ENCODE peak calls at places on chromosomes 13 and 19, in ten cellular contexts. One of them, this sample, is unnamed.

GRCh38 chr13:105196052-105196451 is 1339.4 kb downstream of the EFNB2 start:
- DNase-seq in tibial artery: no peak
- DNase-seq in mucosa of descending colon: no peak
- DNase-seq in T-helper 9 cell: no peak
- DNase-seq in spleen: no peak
- DNase-seq in RWPE1: no peak
- DNase-seq in AG09309: peak; percentile 16
- DNase-seq in GM23248: peak; percentile 0
- DNase-seq in fibroblast of the aortic adventitia: peak; percentile 1
- DNase-seq in stimulated activated CD8-positive, alpha-beta memory T cell treated with anti-CD3 and anti-CD28 coated beads, Interleukin-12 subunit alpha, Interleukin-12 subunit beta, amount 100 ng/mL, for 4 hours: no peak
- DNase-seq in this sample: no peak

GRCh38 chr13:113792821-113793717 is 34.0 kb downstream of the TMEM255B start:
- DNase-seq in GM23248: peak; percentile 28
- DNase-seq in AG09309: no peak
- DNase-seq in tibial artery: no peak
- DNase-seq in stimulated activated CD8-positive, alpha-beta memory T cell treated with anti-CD3 and anti-CD28 coated beads, Interleukin-12 subunit alpha, Interleukin-12 subunit beta, amount 100 ng/mL, for 4 hours: no peak
- DNase-seq in T-helper 9 cell: no peak
- DNase-seq in spleen: peak; percentile 69
- DNase-seq in mucosa of descending colon: no peak
- DNase-seq in fibroblast of the aortic adventitia: no peak
- DNase-seq in RWPE1: no peak
- DNase-seq in this sample: no peak

GRCh38 chr13:36385471-36385870 is 39.3 kb upstream of the SPART start:
- DNase-seq in T-helper 9 cell: no peak
- DNase-seq in RWPE1: no peak
- DNase-seq in GM23248: peak; percentile 20
- DNase-seq in fibroblast of the aortic adventitia: peak; percentile 41
- DNase-seq in spleen: no peak
- DNase-seq in AG09309: no peak
- DNase-seq in mucosa of descending colon: no peak
- DNase-seq in stimulated activated CD8-positive, alpha-beta memory T cell treated with anti-CD3 and anti-CD28 coated beads, Interleukin-12 subunit alpha, Interleukin-12 subunit beta, amount 100 ng/mL, for 4 hours: no peak
- DNase-seq in tibial artery: no peak
- DNase-seq in this sample: no peak

GRCh38 chr19:39316627-39317321 is 3.9 kb downstream of the LRFN1 start:
- DNase-seq in RWPE1: no peak
- DNase-seq in stimulated activated CD8-positive, alpha-beta memory T cell treated with anti-CD3 and anti-CD28 coated beads, Interleukin-12 subunit alpha, Interleukin-12 subunit beta, amount 100 ng/mL, for 4 hours: no peak
- DNase-seq in fibroblast of the aortic adventitia: no peak
- DNase-seq in T-helper 9 cell: no peak
- DNase-seq in spleen: no peak
- DNase-seq in AG09309: no peak
- DNase-seq in tibial artery: no peak
- DNase-seq in mucosa of descending colon: no peak
- DNase-seq in GM23248: no peak
- DNase-seq in this sample: no peak

GRCh38 chr13:110337287-110337686 is 30.2 kb downstream of the COL4A2 start:
- DNase-seq in RWPE1: no peak
- DNase-seq in mucosa of descending colon: no peak
- DNase-seq in spleen: peak; percentile 82
- DNase-seq in T-helper 9 cell: no peak
- DNase-seq in tibial artery: no peak
- DNase-seq in fibroblast of the aortic adventitia: no peak
- DNase-seq in AG09309: no peak
- DNase-seq in stimulated activated CD8-positive, alpha-beta memory T cell treated with anti-CD3 and anti-CD28 coated beads, Interleukin-12 subunit alpha, Interleukin-12 subunit beta, amount 100 ng/mL, for 4 hours: no peak
- DNase-seq in GM23248: no peak
- DNase-seq in this sample: no peak

GRCh38 chr19:16155128-16155527 is 11.6 kb downstream of the HSH2D start:
- DNase-seq in stimulated activated CD8-positive, alpha-beta memory T cell treated with anti-CD3 and anti-CD28 coated beads, Interleukin-12 subunit alpha, Interleukin-12 subunit beta, amount 100 ng/mL, for 4 hours: no peak
- DNase-seq in spleen: no peak
- DNase-seq in AG09309: no peak
- DNase-seq in tibial artery: no peak
- DNase-seq in mucosa of descending colon: no peak
- DNase-seq in T-helper 9 cell: no peak
- DNase-seq in RWPE1: no peak
- DNase-seq in fibroblast of the aortic adventitia: no peak
- DNase-seq in GM23248: no peak
- DNase-seq in this sample: no peak

GRCh38 chr13:40328091-40328490 is 338.4 kb downstream of the FOXO1 start:
- DNase-seq in AG09309: no peak
- DNase-seq in GM23248: no peak
- DNase-seq in stimulated activated CD8-positive, alpha-beta memory T cell treated with anti-CD3 and anti-CD28 coated beads, Interleukin-12 subunit alpha, Interleukin-12 subunit beta, amount 100 ng/mL, for 4 hours: no peak
- DNase-seq in tibial artery: no peak
- DNase-seq in fibroblast of the aortic adventitia: no peak
- DNase-seq in T-helper 9 cell: no peak
- DNase-seq in spleen: no peak
- DNase-seq in RWPE1: no peak
- DNase-seq in mucosa of descending colon: no peak
- DNase-seq in this sample: no peak

GRCh38 chr19:4976412-4977298 is 7.7 kb downstream of the KDM4B start:
- DNase-seq in spleen: peak; percentile 90
- DNase-seq in mucosa of descending colon: no peak
- DNase-seq in AG09309: peak; percentile 89
- DNase-seq in GM23248: peak; percentile 99
- DNase-seq in T-helper 9 cell: no peak
- DNase-seq in RWPE1: peak; percentile 76
- DNase-seq in stimulated activated CD8-positive, alpha-beta memory T cell treated with anti-CD3 and anti-CD28 coated beads, Interleukin-12 subunit alpha, Interleukin-12 subunit beta, amount 100 ng/mL, for 4 hours: no peak
- DNase-seq in tibial artery: peak; percentile 91
- DNase-seq in fibroblast of the aortic adventitia: peak; percentile 98
- DNase-seq in this sample: no peak

GRCh38 chr13:42964681-42965305 is 27.2 kb downstream of the EPSTI1 start:
- DNase-seq in spleen: no peak
- DNase-seq in RWPE1: no peak
- DNase-seq in AG09309: no peak
- DNase-seq in stimulated activated CD8-positive, alpha-beta memory T cell treated with anti-CD3 and anti-CD28 coated beads, Interleukin-12 subunit alpha, Interleukin-12 subunit beta, amount 100 ng/mL, for 4 hours: no peak
- DNase-seq in fibroblast of the aortic adventitia: no peak
- DNase-seq in tibial artery: no peak
- DNase-seq in T-helper 9 cell: no peak
- DNase-seq in GM23248: no peak
- DNase-seq in mucosa of descending colon: no peak
- DNase-seq in this sample: no peak

GRCh38 chr13:60642552-60642951 is 245.5 kb downstream of the TDRD3 start:
- DNase-seq in T-helper 9 cell: no peak
- DNase-seq in AG09309: no peak
- DNase-seq in tibial artery: no peak
- DNase-seq in spleen: no peak
- DNase-seq in GM23248: peak; percentile 2
- DNase-seq in fibroblast of the aortic adventitia: no peak
- DNase-seq in mucosa of descending colon: no peak
- DNase-seq in stimulated activated CD8-positive, alpha-beta memory T cell treated with anti-CD3 and anti-CD28 coated beads, Interleukin-12 subunit alpha, Interleukin-12 subunit beta, amount 100 ng/mL, for 4 hours: no peak
- DNase-seq in RWPE1: no peak
- DNase-seq in this sample: no peak

GRCh38 chr13:37029617-37030016 is 29.0 kb downstream of the EXOSC8 start:
- DNase-seq in tibial artery: no peak
- DNase-seq in stimulated activated CD8-positive, alpha-beta memory T cell treated with anti-CD3 and anti-CD28 coated beads, Interleukin-12 subunit alpha, Interleukin-12 subunit beta, amount 100 ng/mL, for 4 hours: no peak
- DNase-seq in fibroblast of the aortic adventitia: peak; percentile 47
- DNase-seq in GM23248: peak; percentile 62
- DNase-seq in AG09309: peak; percentile 3
- DNase-seq in T-helper 9 cell: no peak
- DNase-seq in RWPE1: no peak
- DNase-seq in mucosa of descending colon: no peak
- DNase-seq in spleen: no peak
- DNase-seq in this sample: no peak

GRCh38 chr19:44623080-44623479 is 9.7 kb downstream of the IGSF23 start:
- DNase-seq in RWPE1: no peak
- DNase-seq in mucosa of descending colon: no peak
- DNase-seq in fibroblast of the aortic adventitia: peak; percentile 31
- DNase-seq in AG09309: peak; percentile 34
- DNase-seq in T-helper 9 cell: no peak
- DNase-seq in GM23248: peak; percentile 59
- DNase-seq in spleen: no peak
- DNase-seq in tibial artery: peak; percentile 32
- DNase-seq in stimulated activated CD8-positive, alpha-beta memory T cell treated with anti-CD3 and anti-CD28 coated beads, Interleukin-12 subunit alpha, Interleukin-12 subunit beta, amount 100 ng/mL, for 4 hours: no peak
- DNase-seq in this sample: no peak

GRCh38 chr13:41520016-41520698 is 62.8 kb downstream of the RGCC start:
- DNase-seq in spleen: no peak
- DNase-seq in RWPE1: no peak
- DNase-seq in stimulated activated CD8-positive, alpha-beta memory T cell treated with anti-CD3 and anti-CD28 coated beads, Interleukin-12 subunit alpha, Interleukin-12 subunit beta, amount 100 ng/mL, for 4 hours: no peak
- DNase-seq in T-helper 9 cell: no peak
- DNase-seq in mucosa of descending colon: no peak
- DNase-seq in AG09309: no peak
- DNase-seq in fibroblast of the aortic adventitia: no peak
- DNase-seq in tibial artery: no peak
- DNase-seq in GM23248: peak; percentile 40
- DNase-seq in this sample: no peak

GRCh38 chr19:46073268-46073922 is 32.6 kb upstream of the IGFL4 start:
- DNase-seq in spleen: no peak
- DNase-seq in GM23248: peak; percentile 43
- DNase-seq in RWPE1: no peak
- DNase-seq in fibroblast of the aortic adventitia: peak; percentile 51
- DNase-seq in mucosa of descending colon: no peak
- DNase-seq in AG09309: no peak
- DNase-seq in T-helper 9 cell: no peak
- DNase-seq in tibial artery: no peak
- DNase-seq in stimulated activated CD8-positive, alpha-beta memory T cell treated with anti-CD3 and anti-CD28 coated beads, Interleukin-12 subunit alpha, Interleukin-12 subunit beta, amount 100 ng/mL, for 4 hours: no peak
- DNase-seq in this sample: no peak

GRCh38 chr13:40315416-40316064 is 350.9 kb downstream of the FOXO1 start:
- DNase-seq in stimulated activated CD8-positive, alpha-beta memory T cell treated with anti-CD3 and anti-CD28 coated beads, Interleukin-12 subunit alpha, Interleukin-12 subunit beta, amount 100 ng/mL, for 4 hours: peak; percentile 11
- DNase-seq in spleen: peak; percentile 82
- DNase-seq in T-helper 9 cell: peak; percentile 37
- DNase-seq in mucosa of descending colon: no peak
- DNase-seq in GM23248: no peak
- DNase-seq in fibroblast of the aortic adventitia: no peak
- DNase-seq in AG09309: no peak
- DNase-seq in RWPE1: peak; percentile 5
- DNase-seq in tibial artery: no peak
- DNase-seq in this sample: no peak

GRCh38 chr19:10681658-10682057 is 19.6 kb upstream of the QTRT1 start:
- DNase-seq in spleen: no peak
- DNase-seq in AG09309: no peak
- DNase-seq in tibial artery: no peak
- DNase-seq in GM23248: no peak
- DNase-seq in mucosa of descending colon: no peak
- DNase-seq in T-helper 9 cell: no peak
- DNase-seq in fibroblast of the aortic adventitia: no peak
- DNase-seq in stimulated activated CD8-positive, alpha-beta memory T cell treated with anti-CD3 and anti-CD28 coated beads, Interleukin-12 subunit alpha, Interleukin-12 subunit beta, amount 100 ng/mL, for 4 hours: no peak
- DNase-seq in RWPE1: no peak
- DNase-seq in this sample: no peak

GRCh38 chr19:18894254-18895037 is 1.5 kb downstream of the CERS1 start:
- DNase-seq in mucosa of descending colon: no peak
- DNase-seq in GM23248: peak; percentile 44
- DNase-seq in fibroblast of the aortic adventitia: peak; percentile 60
- DNase-seq in spleen: peak; percentile 45
- DNase-seq in tibial artery: no peak
- DNase-seq in AG09309: no peak
- DNase-seq in stimulated activated CD8-positive, alpha-beta memory T cell treated with anti-CD3 and anti-CD28 coated beads, Interleukin-12 subunit alpha, Interleukin-12 subunit beta, amount 100 ng/mL, for 4 hours: no peak
- DNase-seq in T-helper 9 cell: no peak
- DNase-seq in RWPE1: peak; percentile 50
- DNase-seq in this sample: no peak

This sample was measured in chondrocyte.